ENCODE peak calls at places on chromosomes 5 and 9, in nine cellular contexts. K, U, B, X, C, H, P, W and D are unnamed samples.

GRCh38 chr9:86424246-86424891 is 70.2 kb upstream of the TUT7 start:
- DNase-seq in K (peak; percentile 41), U (no peak), B (no peak), X (no peak), C (no peak), H (no peak), P (no peak), W (no peak), D (no peak)

GRCh38 chr9:111842313-111842712 is 47.6 kb upstream of the SHOC1 start:
- DNase-seq in K (peak; percentile 64), U (no peak), B (no peak), X (no peak), C (no peak), H (no peak), P (no peak), W (no peak), D (peak; percentile 51)

GRCh38 chr5:149857499-149857898 is 87.1 kb downstream of the PDE6A start:
- DNase-seq in K (no peak), U (peak; percentile 96), B (no peak), X (peak; percentile 67), C (no peak), H (peak; percentile 79), P (no peak), W (no peak), D (peak; percentile 82)

GRCh38 chr9:99019523-99020331 is 76.0 kb downstream of the COL15A1 start:
- DNase-seq in K (peak; percentile 96), U (no peak), B (no peak), X (peak; percentile 99), C (no peak), H (no peak), P (no peak), W (no peak), D (peak; percentile 88)

GRCh38 chr9:38066907-38067610 is 2.0 kb downstream of the SHB start:
- DNase-seq in K (peak; percentile 45), U (peak; percentile 80), B (peak; percentile 87), X (peak; percentile 53), C (no peak), H (peak; percentile 79), P (peak; percentile 45), W (no peak), D (no peak)

GRCh38 chr5:157543825-157544622 is 31.6 kb downstream of the ADAM19 start:
- DNase-seq in K (peak; percentile 68), U (no peak), B (no peak), X (peak; percentile 87), C (no peak), H (no peak), P (no peak), W (no peak), D (peak; percentile 53)

GRCh38 chr5:87263498-87263897 is 4.2 kb upstream of the RASA1 start:
- DNase-seq in K (no peak), U (no peak), B (no peak), X (no peak), C (no peak), H (no peak), P (peak; percentile 87), W (no peak), D (no peak)

GRCh38 chr9:88092699-88093359 is 45.4 kb downstream of the SPATA31C2 start:
- DNase-seq in K (peak; percentile 8), U (no peak), B (no peak), X (peak; percentile 92), C (no peak), H (no peak), P (peak; percentile 21), W (no peak), D (peak; percentile 25)

GRCh38 chr9:79799691-79800345 is 228.1 kb downstream of the TLE4 start:
- DNase-seq in K (peak; percentile 88), U (no peak), B (no peak), X (peak; percentile 12), C (no peak), H (no peak), P (no peak), W (no peak), D (peak; percentile 69)

GRCh38 chr9:2621678-2622360 is at the start of gene VLDLR:
- DNase-seq in K (peak; percentile 34), U (peak; percentile 53), B (peak; percentile 85), X (no peak), C (peak; percentile 81), H (peak; percentile 61), P (peak; percentile 72), W (no peak), D (no peak)

GRCh38 chr9:18707078-18707477 is 233.1 kb downstream of the ADAMTSL1 start:
- DNase-seq in K (peak; percentile 73), U (no peak), B (no peak), X (peak; percentile 27), C (no peak), H (no peak), P (no peak), W (no peak), D (no peak)

GRCh38 chr5:9269024-9269423 is 276.9 kb downstream of the SEMA5A start:
- DNase-seq in K (no peak), U (no peak), B (no peak), X (no peak), C (no peak), H (no peak), P (no peak), W (no peak), D (no peak)

GRCh38 chr9:78856144-78856543 is 559.2 kb downstream of the PSAT1 start:
- DNase-seq in K (peak; percentile 4), U (no peak), B (no peak), X (no peak), C (no peak), H (no peak), P (no peak), W (no peak), D (no peak)

GRCh38 chr5:77984587-77984986 is 208.4 kb upstream of the TBCA start:
- DNase-seq in K (no peak), U (no peak), B (no peak), X (no peak), C (no peak), H (no peak), P (peak; percentile 12), W (no peak), D (no peak)

GRCh38 chr5:135392256-135392655 is 6.8 kb downstream of the MACROH2A1 start:
- DNase-seq in K (peak; percentile 60), U (no peak), B (no peak), X (peak; percentile 68), C (no peak), H (no peak), P (no peak), W (no peak), D (peak; percentile 73)

GRCh38 chr5:54757541-54757940 is 227.9 kb downstream of the ESM1 start:
- DNase-seq in K (no peak), U (no peak), B (no peak), X (no peak), C (no peak), H (no peak), P (no peak), W (no peak), D (no peak)

GRCh38 chr5:126847318-126848221 is 70.6 kb downstream of the LMNB1 start:
- DNase-seq in K (peak; percentile 18), U (no peak), B (no peak), X (no peak), C (peak; percentile 37), H (no peak), P (no peak), W (no peak), D (no peak)

GRCh38 chr9:95511232-95511951 is 5.4 kb downstream of the PTCH1 start:
- DNase-seq in K (peak; percentile 70), U (peak; percentile 67), B (no peak), X (peak; percentile 72), C (peak; percentile 92), H (peak; percentile 50), P (peak; percentile 90), W (peak; percentile 40), D (no peak)

GRCh38 chr9:121909111-121909510 is 184.0 kb downstream of the TTLL11 start:
- DNase-seq in K (no peak), U (no peak), B (no peak), X (no peak), C (no peak), H (no peak), P (no peak), W (no peak), D (no peak)

GRCh38 chr5:134975078-134975715 is 7.5 kb downstream of the CATSPER3 start:
- DNase-seq in K (no peak), U (no peak), B (no peak), X (peak; percentile 71), C (no peak), H (no peak), P (no peak), W (no peak), D (peak; percentile 17)

GRCh38 chr9:971901-972511 is 4.4 kb upstream of the DMRT3 start:
- DNase-seq in K (no peak), U (peak; percentile 46), B (no peak), X (no peak), C (peak; percentile 91), H (no peak), P (peak; percentile 93), W (no peak), D (no peak)

GRCh38 chr9:125407974-125408900 is 146.6 kb downstream of the GAPVD1 start:
- DNase-seq in K (peak; percentile 66), U (peak; percentile 76), B (peak; percentile 95), X (peak; percentile 68), C (peak; percentile 95), H (peak; percentile 77), P (peak; percentile 90), W (peak; percentile 64), D (peak; percentile 7)

DNA sequence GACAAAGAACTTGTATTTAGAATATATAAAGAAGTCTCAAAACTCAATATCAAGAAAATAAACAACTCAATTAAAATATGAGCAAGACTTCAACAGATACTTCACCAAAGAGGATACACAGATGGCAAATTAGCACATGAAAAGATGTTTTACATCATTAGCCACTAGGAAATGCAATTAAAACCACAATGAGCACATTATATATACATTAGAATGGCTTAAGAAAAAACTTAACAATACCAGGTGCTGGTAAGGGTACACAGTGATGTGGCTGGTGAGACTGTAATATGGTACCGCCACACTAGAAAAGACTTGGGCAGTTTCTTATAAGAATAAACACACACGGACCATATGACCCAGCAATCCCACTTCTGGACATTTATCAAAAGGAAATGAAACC is 27.7 kb downstream of the SEMA4D start:
- DNase-seq in K (no peak), U (no peak), B (no peak), X (no peak), C (no peak), H (no peak), P (peak; percentile 40), W (no peak), D (no peak)
- H3K4me3 ChIP-seq in K (no peak overlapping the region), U (no peak overlapping the region), B (no peak overlapping the region), X (no peak overlapping the region), C (peak overlapping the region; percentile 23), H (no peak overlapping the region), P (peak overlapping the region; percentile 7), W (peak overlapping the region; percentile 18), D (no peak overlapping the region)

GRCh38 chr5:79112703-79113058 is 1.1 kb downstream of the BHMT start:
- DNase-seq in K (no peak), U (no peak), B (no peak), X (no peak), C (no peak), H (no peak), P (no peak), W (no peak), D (no peak)
- H3K4me3 ChIP-seq in K (no peak overlapping the region), U (no peak overlapping the region), B (no peak overlapping the region), X (no peak overlapping the region), C (peak overlapping the region; percentile 73), H (peak overlapping the region; percentile 38), P (peak overlapping the region; percentile 85), W (no peak overlapping the region), D (no peak overlapping the region)

GRCh38 chr9:130756037-130756436 is 62.5 kb downstream of the EXOSC2 start:
- DNase-seq in K (no peak), U (no peak), B (no peak), X (no peak), C (no peak), H (no peak), P (peak; percentile 35), W (no peak), D (no peak)
- H3K4me3 ChIP-seq in K (no peak overlapping the region), U (no peak overlapping the region), B (no peak overlapping the region), X (no peak overlapping the region), C (no peak overlapping the region), H (no peak overlapping the region), P (no peak overlapping the region), W (no peak overlapping the region), D (no peak overlapping the region)

GRCh38 chr9:21331676-21332402 is 3.4 kb downstream of the KLHL9 start:
- DNase-seq in K (peak; percentile 45), U (no peak), B (no peak), X (no peak), C (no peak), H (no peak), P (no peak), W (no peak), D (no peak)
- H3K4me3 ChIP-seq in K (peak overlapping the region; percentile 36), U (no peak overlapping the region), B (no peak overlapping the region), X (peak overlapping the region; percentile 15), C (peak overlapping the region; percentile 20), H (no peak overlapping the region), P (peak overlapping the region; percentile 79), W (no peak overlapping the region), D (peak overlapping the region; percentile 4)